ENCODE peak calls at places on chromosome 20, in four cellular contexts. R is mammary epithelial cell, B is esophagus squamous epithelium, Q is uterus. O is an unnamed sample.

GRCh38 chr20:24503352-24503931 is 34.0 kb downstream of the SYNDIG1 start:
- DNase-seq in R (no peak), B (no peak), Q (peak; percentile 36), O (no peak)

GRCh38 chr20:14064921-14065320 is 69.6 kb downstream of the MACROD2 start:
- DNase-seq in Q (no peak), R (no peak), B (no peak), O (no peak)

GRCh38 chr20:57476641-57477461 is 48.1 kb downstream of the CTCFL start:
- DNase-seq in Q (no peak), R (no peak), B (no peak), O (no peak)

GRCh38 chr20:56504373-56505005 is 20.1 kb upstream of the FAM209A start:
- DNase-seq in R (no peak), B (no peak), Q (no peak), O (no peak)

GRCh38 chr20:48550814-48551213 is 277.0 kb downstream of the PREX1 start:
- DNase-seq in B (no peak), Q (no peak), R (no peak), O (no peak)

GRCh38 chr20:32763202-32763999 is 1.2 kb downstream of the DNMT3B start:
- DNase-seq in R (no peak), B (no peak), Q (no peak), O (no peak)

GRCh38 chr20:36097331-36097730 is 57.2 kb upstream of the EPB41L1 start:
- DNase-seq in R (peak; percentile 34), Q (no peak), B (no peak), O (no peak)

GRCh38 chr20:36096404-36096799 is 58.1 kb upstream of the EPB41L1 start:
- DNase-seq in Q (no peak), B (no peak), R (no peak), O (no peak)

GRCh38 chr20:10040070-10040970 is 5.5 kb downstream of the ANKEF1 start:
- DNase-seq in B (no peak), Q (no peak), R (peak; percentile 79), O (peak; percentile 42)

GRCh38 chr20:62754122-62754990 is 41.9 kb upstream of the MRGBP start:
- DNase-seq in B (no peak), Q (no peak), R (peak; percentile 25), O (no peak)

GRCh38 chr20:63032861-63033634 is 26.3 kb upstream of the BHLHE23 start:
- DNase-seq in R (no peak), B (no peak), Q (no peak), O (no peak)

GRCh38 chr20:61328906-61329558 is 77.0 kb downstream of the CDH4 start:
- DNase-seq in R (no peak), B (no peak), Q (no peak), O (no peak)

GRCh38 chr20:31866221-31866620 is 4.1 kb downstream of the DUSP15 start:
- DNase-seq in Q (no peak), B (no peak), R (no peak), O (no peak)

GRCh38 chr20:45843506-45843905 is 9.9 kb downstream of the SNX21 start:
- DNase-seq in B (no peak), R (no peak), Q (no peak), O (no peak)

GRCh38 chr20:21048841-21049273 is 57.3 kb downstream of the LINC00237 start:
- DNase-seq in R (no peak), Q (no peak), B (no peak), O (no peak)

GRCh38 chr20:40532103-40532502 is 156.9 kb downstream of the MAFB start:
- DNase-seq in Q (no peak), B (no peak), R (peak; percentile 32), O (no peak)

GRCh38 chr20:10716855-10717254 is 43.1 kb upstream of the JAG1 start:
- DNase-seq in B (no peak), Q (no peak), R (no peak), O (no peak)

GRCh38 chr20:62620624-62621023 is 21.7 kb upstream of the SLCO4A1 start:
- DNase-seq in Q (no peak), B (no peak), R (no peak), O (no peak)

GRCh38 chr20:36352843-36353553 is 46.9 kb downstream of the DLGAP4 start:
- DNase-seq in B (no peak), R (no peak), Q (no peak), O (no peak)

GRCh38 chr20:49335456-49335855 is 57.6 kb upstream of the ZNFX1 start:
- DNase-seq in B (no peak), R (no peak), Q (no peak), O (no peak)

GRCh38 chr20:4025125-4025524 is 9.8 kb upstream of the RNF24 start:
- DNase-seq in R (no peak), B (no peak), Q (no peak), O (no peak)

GRCh38 chr20:4021905-4022304 is 6.5 kb upstream of the RNF24 start:
- DNase-seq in Q (no peak), B (no peak), R (no peak), O (no peak)

GRCh38 chr20:4025679-4026078 is 10.3 kb upstream of the RNF24 start:
- DNase-seq in Q (no peak), B (no peak), R (no peak), O (no peak)

GRCh38 chr20:4020256-4020655 is 4.9 kb upstream of the RNF24 start:
- DNase-seq in R (no peak), Q (no peak), B (no peak), O (no peak)

DNA sequence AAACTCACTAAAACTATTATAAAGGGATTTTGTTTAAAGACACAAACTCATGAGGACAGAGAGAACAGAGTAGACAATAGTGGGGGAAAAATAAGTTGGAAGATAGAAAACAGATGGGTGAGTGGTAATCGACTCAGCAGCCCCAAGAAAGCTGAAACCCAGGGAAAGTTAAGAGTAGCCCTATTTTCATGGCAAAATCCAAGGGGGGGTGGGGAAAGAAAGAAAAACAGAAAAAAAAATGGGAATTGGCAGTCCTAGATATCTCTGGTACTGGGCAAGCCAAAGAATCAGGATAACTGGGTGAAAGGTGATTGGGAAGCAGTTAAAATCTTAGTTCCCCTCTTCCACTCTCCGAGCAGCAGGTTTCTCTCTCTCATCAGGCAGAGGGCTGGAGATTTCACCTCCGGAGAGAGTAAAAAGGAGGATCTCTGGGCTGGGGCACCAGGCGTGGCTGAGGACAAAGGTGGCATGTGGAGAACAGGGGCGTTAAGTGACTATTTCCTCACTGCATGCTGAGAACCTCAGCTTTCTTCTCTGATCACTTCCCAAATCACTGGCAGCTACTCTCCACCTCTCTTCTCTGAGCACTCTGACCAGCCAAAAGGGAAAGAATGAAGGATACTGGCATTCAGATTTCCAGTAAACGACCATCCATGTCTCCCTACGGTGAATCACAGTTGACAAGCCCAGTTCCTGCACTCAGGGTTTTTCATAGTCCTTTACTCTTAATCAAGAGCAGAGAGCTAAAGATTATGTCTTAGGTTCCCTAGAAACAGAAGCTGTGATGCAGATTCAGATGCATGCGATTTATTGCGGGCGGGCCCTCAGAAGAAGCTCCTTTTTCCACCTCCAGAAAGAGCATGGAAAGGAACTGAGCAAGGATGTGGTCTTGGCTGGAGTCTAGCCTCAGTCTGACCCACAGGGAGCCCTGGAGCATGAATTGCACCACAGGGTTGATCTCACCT is 7.3 kb upstream of the RNF24 start:
- DNase-seq in B (no peak), Q (no peak), R (no peak), O (no peak)
- H3K4me3 ChIP-seq in B (no peak overlapping the region), Q (no peak overlapping the region), R (no peak overlapping the region), O (no peak overlapping the region)

DNA sequence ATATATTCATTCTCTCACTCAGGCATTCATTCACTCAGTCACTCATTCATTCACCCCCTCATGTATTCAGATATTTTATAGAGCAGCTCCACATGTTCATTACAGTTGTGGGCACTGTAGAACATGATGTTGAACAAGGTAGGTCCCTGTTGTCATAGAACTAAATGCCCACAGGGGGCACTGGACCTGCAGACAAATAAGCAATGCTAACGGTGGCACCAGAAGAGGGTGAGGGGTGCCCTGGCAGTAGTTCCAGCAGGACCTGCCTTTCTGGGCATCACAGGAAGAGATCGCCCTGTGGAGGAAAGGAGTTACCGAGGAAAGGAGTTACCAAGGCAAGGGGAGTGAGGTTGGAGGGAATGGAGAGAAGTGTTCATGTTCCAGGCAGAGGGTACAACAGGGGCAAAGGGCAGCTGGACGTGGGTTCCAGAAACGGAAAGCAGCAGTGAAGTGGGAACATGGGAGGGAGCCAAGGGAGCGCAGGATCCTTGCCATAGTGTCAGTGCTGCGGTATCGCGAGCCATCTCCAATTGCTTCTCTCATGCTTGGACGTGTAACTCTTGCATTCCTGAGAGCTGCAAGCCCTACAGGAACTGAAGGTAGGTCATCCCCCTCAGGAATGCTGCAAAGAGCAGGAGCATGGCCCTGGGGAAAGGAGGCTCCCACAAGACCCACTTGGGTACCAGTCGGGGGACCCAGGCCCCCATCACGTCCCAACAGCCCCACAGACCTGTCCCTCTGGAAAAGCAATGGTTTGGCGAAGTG is 128.2 kb downstream of the EDN3 start:
- DNase-seq in R (peak; percentile 25), Q (no peak), B (no peak), O (no peak)
- TF ChIP-seq CTCF in R (peak; percentile 28), Q (no peak), B (no peak), O (no peak)

DNA sequence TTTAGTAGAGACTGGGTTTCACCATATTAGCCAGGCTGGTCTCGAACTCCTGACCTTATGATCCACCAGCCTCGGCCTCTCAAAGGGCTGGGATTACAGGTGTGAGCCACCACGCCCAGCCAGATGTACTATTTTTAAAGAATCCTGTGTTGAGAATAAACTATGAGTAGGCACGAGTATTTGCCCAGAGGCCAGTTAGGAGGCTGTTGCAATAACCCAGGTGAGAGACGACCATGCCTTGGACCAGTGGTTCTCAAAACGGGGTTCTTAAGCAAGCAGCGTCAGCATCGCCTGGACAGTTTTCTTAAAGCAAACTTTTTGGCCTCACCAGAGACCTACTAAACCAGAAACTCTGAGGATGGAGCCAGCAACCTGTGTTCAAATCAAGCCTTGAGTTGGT is 258.8 kb downstream of the ZNF217 start:
- DNase-seq in Q (no peak), B (no peak), R (no peak), O (no peak)
- H3K4me3 ChIP-seq in Q (no peak overlapping the region), B (no peak overlapping the region), R (no peak overlapping the region), O (no peak overlapping the region)

DNA sequence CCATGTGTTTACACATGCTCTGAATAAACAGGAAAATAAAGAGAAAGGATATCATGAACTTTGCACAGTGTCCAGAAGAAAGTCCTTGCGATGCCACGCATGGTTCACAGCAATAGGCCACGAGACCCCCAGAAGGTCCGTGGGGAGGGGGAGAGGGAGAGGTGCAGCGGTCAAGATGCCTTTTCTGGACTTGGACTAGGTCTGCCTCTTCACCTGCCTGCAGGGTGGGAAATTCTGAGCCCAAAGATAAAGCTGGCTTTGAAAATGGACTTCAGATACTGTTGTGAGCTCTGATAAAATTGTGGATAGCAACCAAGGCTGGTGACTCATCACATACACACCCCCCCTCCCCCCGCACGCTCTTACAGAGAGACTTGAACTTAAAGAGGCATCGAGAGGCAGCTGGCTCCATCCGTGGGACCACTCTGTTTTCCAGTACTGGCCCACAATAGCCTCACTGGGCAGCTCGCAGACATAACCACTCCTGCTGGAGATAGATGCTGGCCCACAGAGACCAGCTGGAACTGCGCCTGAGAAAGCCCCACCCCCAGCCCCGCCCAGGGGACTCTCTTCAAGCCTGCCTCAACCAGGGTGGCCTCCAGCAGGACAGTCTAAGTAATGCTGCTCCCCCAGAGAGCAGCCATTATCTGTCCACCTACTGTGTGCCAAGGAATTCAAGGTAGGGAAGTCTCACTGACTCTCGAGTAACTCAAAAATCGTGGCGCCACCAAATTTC is 21.2 kb upstream of the NFATC2 start:
- DNase-seq in B (no peak), R (peak; percentile 54), Q (peak; percentile 75), O (peak; percentile 69)
- TF ChIP-seq CTCF in B (no peak), R (no peak), Q (no peak), O (peak; percentile 9)

GRCh38 chr20:53829706-53830521 is 236.3 kb upstream of the ZNF217 start:
- DNase-seq in Q (no peak), B (no peak), R (no peak), O (peak; percentile 59)
- H3K4me3 ChIP-seq in Q (no peak overlapping the region), B (peak overlapping the region; percentile 15), R (peak overlapping the region; percentile 34), O (peak overlapping the region; percentile 35)